ENCODE peak calls at places on chromosome 6, in ten cellular contexts. One of them, this sample, is unnamed.
A peak's percentile ranks its signal among the peaks of the same experiment; 100 is the strongest.

GRCh38 chr6:129890164-129890563 is 29.0 kb upstream of the TMEM244 start:
- DNase-seq in left lung: no peak
- DNase-seq in WTC11: no peak
- DNase-seq in neural progenitor cell: no peak
- DNase-seq in fibroblast of pulmonary artery: peak; percentile 30
- DNase-seq in psoas muscle: no peak
- DNase-seq in coronary artery: no peak
- DNase-seq in BJ: peak; percentile 47
- DNase-seq in esophagus squamous epithelium: no peak
- DNase-seq in CD4-positive, alpha-beta T cell: no peak
- DNase-seq in this sample: no peak

GRCh38 chr6:31792741-31793140 is 2.8 kb downstream of the VARS1 start:
- DNase-seq in left lung: peak; percentile 64
- DNase-seq in WTC11: no peak
- DNase-seq in neural progenitor cell: no peak
- DNase-seq in fibroblast of pulmonary artery: peak; percentile 27
- DNase-seq in psoas muscle: no peak
- DNase-seq in coronary artery: no peak
- DNase-seq in BJ: no peak
- DNase-seq in esophagus squamous epithelium: no peak
- DNase-seq in CD4-positive, alpha-beta T cell: no peak
- DNase-seq in this sample: no peak

GRCh38 chr6:166330612-166331011 is 11.7 kb downstream of the SFT2D1 start:
- DNase-seq in left lung: no peak
- DNase-seq in WTC11: peak; percentile 90
- DNase-seq in neural progenitor cell: peak; percentile 89
- DNase-seq in fibroblast of pulmonary artery: peak; percentile 42
- DNase-seq in psoas muscle: peak; percentile 68
- DNase-seq in coronary artery: no peak
- DNase-seq in BJ: no peak
- DNase-seq in esophagus squamous epithelium: no peak
- DNase-seq in CD4-positive, alpha-beta T cell: no peak
- DNase-seq in this sample: peak; percentile 83

GRCh38 chr6:126721581-126722145 is 381.7 kb downstream of the CENPW start:
- DNase-seq in left lung: no peak
- DNase-seq in WTC11: no peak
- DNase-seq in neural progenitor cell: no peak
- DNase-seq in fibroblast of pulmonary artery: peak; percentile 91
- DNase-seq in psoas muscle: no peak
- DNase-seq in coronary artery: no peak
- DNase-seq in BJ: peak; percentile 82
- DNase-seq in esophagus squamous epithelium: no peak
- DNase-seq in CD4-positive, alpha-beta T cell: no peak
- DNase-seq in this sample: no peak

GRCh38 chr6:41651246-41651961 is 13.1 kb downstream of the MDFI start:
- DNase-seq in left lung: no peak
- DNase-seq in WTC11: no peak
- DNase-seq in neural progenitor cell: no peak
- DNase-seq in fibroblast of pulmonary artery: no peak
- DNase-seq in psoas muscle: no peak
- DNase-seq in coronary artery: no peak
- DNase-seq in BJ: no peak
- DNase-seq in esophagus squamous epithelium: no peak
- DNase-seq in CD4-positive, alpha-beta T cell: no peak
- DNase-seq in this sample: no peak

GRCh38 chr6:47854996-47855395 is 73.2 kb downstream of the OPN5 start:
- DNase-seq in left lung: no peak
- DNase-seq in WTC11: no peak
- DNase-seq in neural progenitor cell: no peak
- DNase-seq in fibroblast of pulmonary artery: no peak
- DNase-seq in psoas muscle: no peak
- DNase-seq in coronary artery: no peak
- DNase-seq in BJ: no peak
- DNase-seq in esophagus squamous epithelium: no peak
- DNase-seq in CD4-positive, alpha-beta T cell: no peak
- DNase-seq in this sample: no peak

GRCh38 chr6:100099189-100100074 is 105.4 kb upstream of the MCHR2 start:
- DNase-seq in left lung: no peak
- DNase-seq in WTC11: no peak
- DNase-seq in neural progenitor cell: peak; percentile 35
- DNase-seq in fibroblast of pulmonary artery: peak; percentile 48
- DNase-seq in psoas muscle: no peak
- DNase-seq in coronary artery: no peak
- DNase-seq in BJ: no peak
- DNase-seq in esophagus squamous epithelium: no peak
- DNase-seq in CD4-positive, alpha-beta T cell: no peak
- DNase-seq in this sample: no peak

GRCh38 chr6:135905604-135906300 is 54.3 kb downstream of the PDE7B start:
- DNase-seq in left lung: peak; percentile 26
- DNase-seq in WTC11: no peak
- DNase-seq in neural progenitor cell: peak; percentile 16
- DNase-seq in fibroblast of pulmonary artery: no peak
- DNase-seq in psoas muscle: no peak
- DNase-seq in coronary artery: no peak
- DNase-seq in BJ: no peak
- DNase-seq in esophagus squamous epithelium: no peak
- DNase-seq in CD4-positive, alpha-beta T cell: no peak
- DNase-seq in this sample: no peak

GRCh38 chr6:47094351-47094925 is 52.3 kb upstream of the ADGRF1 start:
- DNase-seq in left lung: no peak
- DNase-seq in WTC11: peak; percentile 19
- DNase-seq in neural progenitor cell: no peak
- DNase-seq in fibroblast of pulmonary artery: peak; percentile 44
- DNase-seq in psoas muscle: no peak
- DNase-seq in coronary artery: no peak
- DNase-seq in BJ: no peak
- DNase-seq in esophagus squamous epithelium: no peak
- DNase-seq in CD4-positive, alpha-beta T cell: no peak
- DNase-seq in this sample: no peak

GRCh38 chr6:32195902-32196681 is 3.6 kb upstream of the GPSM3 start:
- DNase-seq in left lung: peak; percentile 92
- DNase-seq in WTC11: peak; percentile 90
- DNase-seq in neural progenitor cell: peak; percentile 93
- DNase-seq in fibroblast of pulmonary artery: peak; percentile 99
- DNase-seq in psoas muscle: peak; percentile 94
- DNase-seq in coronary artery: peak; percentile 96
- DNase-seq in BJ: no peak
- DNase-seq in esophagus squamous epithelium: peak; percentile 45
- DNase-seq in CD4-positive, alpha-beta T cell: peak; percentile 38
- DNase-seq in this sample: peak; percentile 90

GRCh38 chr6:108528878-108529277 is 31.8 kb upstream of the FOXO3 start:
- DNase-seq in left lung: no peak
- DNase-seq in WTC11: no peak
- DNase-seq in neural progenitor cell: no peak
- DNase-seq in fibroblast of pulmonary artery: no peak
- DNase-seq in psoas muscle: no peak
- DNase-seq in coronary artery: no peak
- DNase-seq in BJ: no peak
- DNase-seq in esophagus squamous epithelium: no peak
- DNase-seq in CD4-positive, alpha-beta T cell: no peak
- DNase-seq in this sample: no peak

GRCh38 chr6:88532241-88532860 is 366.2 kb upstream of the CNR1 start:
- DNase-seq in left lung: no peak
- DNase-seq in WTC11: no peak
- DNase-seq in neural progenitor cell: no peak
- DNase-seq in fibroblast of pulmonary artery: no peak
- DNase-seq in psoas muscle: no peak
- DNase-seq in coronary artery: no peak
- DNase-seq in BJ: no peak
- DNase-seq in esophagus squamous epithelium: no peak
- DNase-seq in CD4-positive, alpha-beta T cell: no peak
- DNase-seq in this sample: no peak

GRCh38 chr6:167573461-167574215 is 248.8 kb downstream of the TTLL2 start:
- DNase-seq in left lung: peak; percentile 61
- DNase-seq in WTC11: no peak
- DNase-seq in neural progenitor cell: no peak
- DNase-seq in fibroblast of pulmonary artery: peak; percentile 86
- DNase-seq in psoas muscle: no peak
- DNase-seq in coronary artery: no peak
- DNase-seq in BJ: no peak
- DNase-seq in esophagus squamous epithelium: no peak
- DNase-seq in CD4-positive, alpha-beta T cell: no peak
- DNase-seq in this sample: no peak

GRCh38 chr6:148968636-148969270 is 221.9 kb downstream of the UST start:
- DNase-seq in left lung: no peak
- DNase-seq in WTC11: no peak
- DNase-seq in neural progenitor cell: no peak
- DNase-seq in fibroblast of pulmonary artery: no peak
- DNase-seq in psoas muscle: no peak
- DNase-seq in coronary artery: no peak
- DNase-seq in BJ: no peak
- DNase-seq in esophagus squamous epithelium: no peak
- DNase-seq in CD4-positive, alpha-beta T cell: no peak
- DNase-seq in this sample: no peak

GRCh38 chr6:153150767-153151440 is 19.8 kb upstream of the RGS17 start:
- DNase-seq in left lung: no peak
- DNase-seq in WTC11: no peak
- DNase-seq in neural progenitor cell: no peak
- DNase-seq in fibroblast of pulmonary artery: no peak
- DNase-seq in psoas muscle: no peak
- DNase-seq in coronary artery: no peak
- DNase-seq in BJ: no peak
- DNase-seq in esophagus squamous epithelium: no peak
- DNase-seq in CD4-positive, alpha-beta T cell: no peak
- DNase-seq in this sample: no peak
- TF ChIP-seq CTCF in left lung: no peak
- TF ChIP-seq CTCF in WTC11: no peak
- TF ChIP-seq CTCF in neural progenitor cell: no peak
- TF ChIP-seq CTCF in fibroblast of pulmonary artery: no peak
- TF ChIP-seq CTCF in psoas muscle: no peak
- TF ChIP-seq CTCF in coronary artery: no peak
- TF ChIP-seq CTCF in BJ: no peak
- TF ChIP-seq CTCF in esophagus squamous epithelium: no peak
- TF ChIP-seq CTCF in CD4-positive, alpha-beta T cell: no peak
- TF ChIP-seq CTCF in this sample: no peak

DNA sequence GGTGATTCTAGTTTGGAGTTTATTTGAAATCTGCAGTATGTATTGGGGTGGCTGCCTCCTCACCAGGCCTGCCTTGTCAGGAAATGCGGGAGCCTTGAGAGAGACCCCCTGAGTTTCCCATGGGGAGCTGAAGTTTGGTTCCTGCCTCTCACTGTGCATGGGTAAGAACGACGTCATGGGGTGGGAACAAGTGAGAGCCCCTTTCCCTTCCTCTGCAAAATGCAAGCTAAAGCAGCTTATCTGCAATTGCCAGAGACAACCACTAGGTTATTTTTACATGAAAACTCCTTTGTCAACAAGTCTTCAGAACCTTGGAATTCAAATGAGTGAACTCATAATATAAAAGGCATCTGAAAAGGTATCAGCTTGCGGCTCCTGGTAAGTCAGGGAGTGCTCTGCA is 58.4 kb downstream of the TMEM170B start:
- DNase-seq in left lung: no peak
- DNase-seq in WTC11: peak; percentile 29
- DNase-seq in neural progenitor cell: peak; percentile 31
- DNase-seq in fibroblast of pulmonary artery: peak; percentile 38
- DNase-seq in psoas muscle: no peak
- DNase-seq in coronary artery: no peak
- DNase-seq in BJ: no peak
- DNase-seq in esophagus squamous epithelium: no peak
- DNase-seq in CD4-positive, alpha-beta T cell: no peak
- DNase-seq in this sample: no peak
- TF ChIP-seq CTCF in left lung: no peak
- TF ChIP-seq CTCF in WTC11: no peak
- TF ChIP-seq CTCF in neural progenitor cell: peak; percentile 35
- TF ChIP-seq CTCF in fibroblast of pulmonary artery: peak; percentile 41
- TF ChIP-seq CTCF in psoas muscle: no peak
- TF ChIP-seq CTCF in coronary artery: no peak
- TF ChIP-seq CTCF in BJ: peak; percentile 14
- TF ChIP-seq CTCF in esophagus squamous epithelium: no peak
- TF ChIP-seq CTCF in CD4-positive, alpha-beta T cell: no peak
- TF ChIP-seq CTCF in this sample: peak; percentile 71

DNA sequence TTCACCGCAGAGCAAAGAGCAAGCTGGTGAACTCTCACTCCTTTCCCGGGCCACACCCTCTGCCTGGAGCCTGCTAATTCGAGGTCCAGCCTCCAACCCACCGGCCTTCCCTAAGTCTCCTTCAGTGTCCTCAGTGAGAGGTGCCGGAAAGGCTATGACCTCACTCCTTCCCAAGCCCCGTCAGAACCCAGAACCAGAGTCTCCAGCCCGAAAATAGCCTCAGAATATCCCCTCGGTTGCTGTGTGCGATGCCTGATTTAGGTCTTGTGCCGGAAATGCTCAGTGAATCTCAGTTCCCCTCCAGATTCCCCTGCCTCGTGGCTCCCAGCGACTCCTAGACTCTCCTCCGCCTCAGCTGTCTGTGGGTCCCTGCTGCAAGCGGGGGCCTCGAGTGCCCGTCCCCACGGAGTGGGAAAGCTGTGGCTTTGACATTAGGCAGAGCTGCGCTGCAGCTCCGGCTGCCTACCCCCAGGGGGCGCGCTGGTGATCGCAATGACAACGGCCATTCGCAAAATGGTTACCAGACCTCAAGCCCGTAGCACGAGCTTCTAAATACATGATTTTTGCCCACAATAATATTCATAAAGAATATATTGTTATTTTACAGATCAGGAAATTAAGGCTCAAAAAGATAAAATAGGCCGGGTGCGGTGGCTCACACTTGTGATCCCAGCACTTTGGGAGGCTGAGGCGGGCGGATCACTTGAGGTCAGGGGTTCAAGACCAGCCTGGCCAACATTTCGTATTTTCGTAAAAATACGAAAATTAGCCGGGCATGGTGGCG is 4.2 kb upstream of the BNIP5 start:
- DNase-seq in left lung: peak; percentile 95
- DNase-seq in WTC11: peak; percentile 83
- DNase-seq in neural progenitor cell: peak; percentile 82
- DNase-seq in fibroblast of pulmonary artery: peak; percentile 75
- DNase-seq in psoas muscle: peak; percentile 88
- DNase-seq in coronary artery: peak; percentile 81
- DNase-seq in BJ: no peak
- DNase-seq in esophagus squamous epithelium: no peak
- DNase-seq in CD4-positive, alpha-beta T cell: peak; percentile 56
- DNase-seq in this sample: peak; percentile 87
- TF ChIP-seq CTCF in left lung: peak; percentile 98
- TF ChIP-seq CTCF in WTC11: peak; percentile 93
- TF ChIP-seq CTCF in neural progenitor cell: peak; percentile 98
- TF ChIP-seq CTCF in fibroblast of pulmonary artery: peak; percentile 98
- TF ChIP-seq CTCF in psoas muscle: peak; percentile 94
- TF ChIP-seq CTCF in coronary artery: peak; percentile 94
- TF ChIP-seq CTCF in BJ: peak; percentile 99
- TF ChIP-seq CTCF in esophagus squamous epithelium: peak; percentile 96
- TF ChIP-seq CTCF in CD4-positive, alpha-beta T cell: peak; percentile 88
- TF ChIP-seq CTCF in this sample: peak; percentile 98

GRCh38 chr6:69771158-69771906 is 25.5 kb downstream of the LMBRD1 start:
- DNase-seq in left lung: no peak
- DNase-seq in WTC11: no peak
- DNase-seq in neural progenitor cell: no peak
- DNase-seq in fibroblast of pulmonary artery: peak; percentile 64
- DNase-seq in psoas muscle: no peak
- DNase-seq in coronary artery: no peak
- DNase-seq in BJ: no peak
- DNase-seq in esophagus squamous epithelium: no peak
- DNase-seq in CD4-positive, alpha-beta T cell: no peak
- DNase-seq in this sample: no peak

GRCh38 chr6:69763763-69764162 is 33.0 kb downstream of the LMBRD1 start:
- DNase-seq in left lung: no peak
- DNase-seq in WTC11: no peak
- DNase-seq in neural progenitor cell: no peak
- DNase-seq in fibroblast of pulmonary artery: no peak
- DNase-seq in psoas muscle: no peak
- DNase-seq in coronary artery: no peak
- DNase-seq in BJ: no peak
- DNase-seq in esophagus squamous epithelium: no peak
- DNase-seq in CD4-positive, alpha-beta T cell: no peak
- DNase-seq in this sample: no peak

GRCh38 chr6:69768664-69769063 is 28.1 kb downstream of the LMBRD1 start:
- DNase-seq in left lung: no peak
- DNase-seq in WTC11: no peak
- DNase-seq in neural progenitor cell: no peak
- DNase-seq in fibroblast of pulmonary artery: peak; percentile 23
- DNase-seq in psoas muscle: no peak
- DNase-seq in coronary artery: no peak
- DNase-seq in BJ: no peak
- DNase-seq in esophagus squamous epithelium: no peak
- DNase-seq in CD4-positive, alpha-beta T cell: no peak
- DNase-seq in this sample: no peak
- TF ChIP-seq CTCF in left lung: no peak
- TF ChIP-seq CTCF in WTC11: no peak
- TF ChIP-seq CTCF in neural progenitor cell: peak; percentile 38
- TF ChIP-seq CTCF in fibroblast of pulmonary artery: peak; percentile 39
- TF ChIP-seq CTCF in psoas muscle: no peak
- TF ChIP-seq CTCF in coronary artery: no peak
- TF ChIP-seq CTCF in BJ: peak; percentile 29
- TF ChIP-seq CTCF in esophagus squamous epithelium: no peak
- TF ChIP-seq CTCF in CD4-positive, alpha-beta T cell: no peak
- TF ChIP-seq CTCF in this sample: no peak

This sample was measured in glutamatergic neuron.